ENCODE peak calls at places on chromosomes 7 and 10, in four cellular contexts. One of them, this sample, is unnamed. For H3K27me3, the result is how much of the 10 kb centered on the place peaks cover.

GRCh38 chr7:5489991-5490536 is 66.4 kb upstream of the TNRC18 start:
- DNase-seq in body of pancreas: no peak
- DNase-seq in aorta: no peak
- DNase-seq in colonic mucosa: no peak
- DNase-seq in this sample: no peak

GRCh38 chr10:95847007-95847406 is 60.8 kb upstream of the CC2D2B start:
- DNase-seq in colonic mucosa: no peak
- DNase-seq in body of pancreas: no peak
- DNase-seq in aorta: no peak
- DNase-seq in this sample: no peak

GRCh38 chr10:20858292-20859124 is 38.6 kb downstream of the NEBL start:
- DNase-seq in body of pancreas: no peak
- DNase-seq in aorta: no peak
- DNase-seq in colonic mucosa: no peak
- DNase-seq in this sample: no peak

GRCh38 chr7:154743211-154743610 is 259.7 kb downstream of the PAXIP1 start:
- DNase-seq in body of pancreas: no peak
- DNase-seq in colonic mucosa: no peak
- DNase-seq in aorta: no peak
- DNase-seq in this sample: no peak

GRCh38 chr7:104956753-104957450 is 57.1 kb upstream of the KMT2E start:
- DNase-seq in aorta: no peak
- DNase-seq in colonic mucosa: no peak
- DNase-seq in body of pancreas: no peak
- DNase-seq in this sample: no peak

GRCh38 chr10:7611909-7612308 is 54.9 kb downstream of the ITIH5 start:
- DNase-seq in colonic mucosa: no peak
- DNase-seq in body of pancreas: no peak
- DNase-seq in aorta: no peak
- DNase-seq in this sample: no peak

GRCh38 chr10:124290095-124290795 is 128.5 kb downstream of the OAT start:
- DNase-seq in aorta: peak
- DNase-seq in colonic mucosa: peak
- DNase-seq in body of pancreas: no peak
- DNase-seq in this sample: peak

GRCh38 chr7:138527746-138528223 is 67.7 kb downstream of the TRIM24 start:
- DNase-seq in colonic mucosa: no peak
- DNase-seq in body of pancreas: no peak
- DNase-seq in aorta: no peak
- DNase-seq in this sample: no peak

GRCh38 chr7:133572853-133573252 is 320.0 kb downstream of the EXOC4 start:
- DNase-seq in colonic mucosa: no peak
- DNase-seq in body of pancreas: no peak
- DNase-seq in aorta: no peak
- DNase-seq in this sample: no peak

GRCh38 chr10:95290446-95290800 is 380 bp downstream of the PDLIM1 start:
- DNase-seq in aorta: peak
- DNase-seq in colonic mucosa: no peak
- DNase-seq in body of pancreas: no peak
- DNase-seq in this sample: no peak

GRCh38 chr7:20199015-20199737 is 18.0 kb downstream of the MACC1 start:
- DNase-seq in colonic mucosa: peak
- DNase-seq in body of pancreas: peak
- DNase-seq in aorta: peak
- DNase-seq in this sample: peak

GRCh38 chr7:11228515-11228914 is 254.8 kb downstream of the PHF14 start:
- DNase-seq in body of pancreas: peak
- DNase-seq in colonic mucosa: peak
- DNase-seq in aorta: no peak
- DNase-seq in this sample: no peak

GRCh38 chr10:127413326-127413725 is 135.8 kb upstream of the NPS start:
- DNase-seq in body of pancreas: no peak
- DNase-seq in colonic mucosa: no peak
- DNase-seq in aorta: no peak
- DNase-seq in this sample: no peak

GRCh38 chr7:14687241-14687640 is 215.3 kb downstream of the DGKB start:
- DNase-seq in colonic mucosa: no peak
- DNase-seq in body of pancreas: no peak
- DNase-seq in aorta: no peak
- DNase-seq in this sample: no peak

GRCh38 chr10:73117976-73118743 is 7.9 kb downstream of the NUDT13 start:
- DNase-seq in body of pancreas: no peak
- DNase-seq in aorta: no peak
- DNase-seq in colonic mucosa: no peak
- DNase-seq in this sample: no peak

GRCh38 chr7:70240873-70241272 is 642.6 kb downstream of the AUTS2 start:
- DNase-seq in body of pancreas: no peak
- DNase-seq in colonic mucosa: no peak
- DNase-seq in aorta: no peak
- DNase-seq in this sample: no peak

GRCh38 chr10:30374353-30374752 is 25.3 kb upstream of the MTPAP start:
- DNase-seq in colonic mucosa: no peak
- DNase-seq in body of pancreas: no peak
- DNase-seq in aorta: no peak
- DNase-seq in this sample: no peak

GRCh38 chr7:92325850-92326249 is 80.1 kb downstream of the ANKIB1 start:
- DNase-seq in body of pancreas: no peak
- DNase-seq in colonic mucosa: no peak
- DNase-seq in aorta: no peak
- DNase-seq in this sample: no peak

GRCh38 chr7:35519971-35520809 is 174.7 kb downstream of the HERPUD2 start:
- DNase-seq in colonic mucosa: peak
- DNase-seq in aorta: no peak
- DNase-seq in body of pancreas: peak
- DNase-seq in this sample: no peak

GRCh38 chr10:6320320-6321010 is 117.7 kb downstream of the PFKFB3 start:
- DNase-seq in body of pancreas: no peak
- DNase-seq in colonic mucosa: no peak
- DNase-seq in aorta: no peak
- DNase-seq in this sample: no peak

GRCh38 chr7:1733908-1734252 is 63.8 kb downstream of the ELFN1 start:
- DNase-seq in body of pancreas: no peak
- DNase-seq in colonic mucosa: no peak
- DNase-seq in aorta: no peak
- DNase-seq in this sample: no peak

GRCh38 chr10:119896061-119896655 is 3.6 kb downstream of the SEC23IP start:
- DNase-seq in body of pancreas: peak
- DNase-seq in aorta: no peak
- DNase-seq in colonic mucosa: peak
- DNase-seq in this sample: no peak

GRCh38 chr7:49775065-49775948 is 1.9 kb downstream of the VWC2 start:
- DNase-seq in body of pancreas: no peak
- DNase-seq in aorta: no peak
- DNase-seq in colonic mucosa: no peak
- DNase-seq in this sample: no peak

GRCh38 chr10:33270971-33271370 is 63.5 kb downstream of the NRP1 start:
- DNase-seq in colonic mucosa: no peak
- DNase-seq in aorta: no peak
- DNase-seq in body of pancreas: no peak
- DNase-seq in this sample: no peak

GRCh38 chr10:49053053-49053997 is 62.0 kb downstream of the VSTM4 start:
- DNase-seq in body of pancreas: no peak
- DNase-seq in colonic mucosa: no peak
- DNase-seq in aorta: no peak
- DNase-seq in this sample: no peak

GRCh38 chr7:36984051-36984492 is 259.8 kb upstream of the AOAH start:
- DNase-seq in body of pancreas: no peak
- DNase-seq in aorta: no peak
- DNase-seq in colonic mucosa: no peak
- DNase-seq in this sample: no peak

GRCh38 chr7:101174322-101174854 is 5.7 kb downstream of the NAT16 start:
- DNase-seq in colonic mucosa: no peak
- DNase-seq in body of pancreas: no peak
- DNase-seq in aorta: no peak
- DNase-seq in this sample: no peak
- H3K27me3 ChIP-seq in colonic mucosa: half or more
- H3K27me3 ChIP-seq in body of pancreas: half or more
- H3K27me3 ChIP-seq in aorta: under half
- H3K27me3 ChIP-seq in this sample: half or more

GRCh38 chr10:43942096-43942885 is 293.6 kb upstream of the ZNF32 start:
- DNase-seq in aorta: no peak
- DNase-seq in colonic mucosa: no peak
- DNase-seq in body of pancreas: no peak
- DNase-seq in this sample: no peak

GRCh38 chr10:43940898-43941777 is 292.5 kb upstream of the ZNF32 start:
- DNase-seq in colonic mucosa: no peak
- DNase-seq in body of pancreas: no peak
- DNase-seq in aorta: no peak
- DNase-seq in this sample: no peak

GRCh38 chr10:43939939-43940810 is 291.5 kb upstream of the ZNF32 start:
- DNase-seq in colonic mucosa: no peak
- DNase-seq in aorta: no peak
- DNase-seq in body of pancreas: no peak
- DNase-seq in this sample: no peak

GRCh38 chr10:43939389-43939938 is 290.8 kb upstream of the ZNF32 start:
- DNase-seq in body of pancreas: no peak
- DNase-seq in aorta: no peak
- DNase-seq in colonic mucosa: no peak
- DNase-seq in this sample: no peak

GRCh38 chr10:43938810-43939209 is 290.1 kb upstream of the ZNF32 start:
- DNase-seq in aorta: no peak
- DNase-seq in colonic mucosa: no peak
- DNase-seq in body of pancreas: no peak
- DNase-seq in this sample: no peak
- H3K27me3 ChIP-seq in aorta: under half
- H3K27me3 ChIP-seq in colonic mucosa: under half
- H3K27me3 ChIP-seq in body of pancreas: under half
- H3K27me3 ChIP-seq in this sample: under half

DNA sequence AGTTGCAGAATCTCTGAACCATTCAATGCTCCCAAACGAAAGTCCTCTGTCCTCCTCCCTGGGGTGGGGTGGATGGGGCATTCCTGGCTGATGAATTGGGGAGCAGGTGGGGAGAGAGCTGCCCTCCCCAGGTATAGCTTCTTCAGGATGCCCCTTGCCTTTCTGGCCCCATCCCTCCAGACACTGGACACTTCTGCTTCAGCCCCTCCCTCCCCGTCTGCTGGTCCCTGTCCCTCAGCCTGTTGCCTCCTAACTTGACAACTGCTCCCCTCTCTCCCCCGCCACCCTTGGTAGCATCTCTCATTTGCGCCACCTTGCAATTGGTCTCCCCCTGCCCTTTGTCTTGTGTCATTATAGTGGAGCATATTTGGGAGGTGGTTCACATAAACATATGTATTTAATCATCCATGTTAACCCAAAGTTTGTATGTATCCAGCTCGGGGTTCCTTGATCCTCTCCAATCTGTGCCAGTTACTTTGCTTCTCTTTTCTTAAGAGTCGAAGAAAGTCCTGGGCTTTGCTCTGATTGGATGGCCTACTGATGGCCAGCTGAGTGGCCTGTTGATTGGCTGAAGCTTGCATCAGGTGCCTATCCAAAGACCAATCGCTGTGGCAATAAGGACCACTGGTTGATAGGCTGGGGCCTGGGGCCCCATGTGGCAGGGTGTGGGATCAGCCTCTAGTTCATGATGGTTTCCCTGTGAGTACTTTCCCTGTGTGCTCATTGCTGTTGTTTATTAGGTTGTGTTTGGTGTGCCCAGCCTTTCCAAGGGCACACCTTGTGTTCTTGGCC is 4.0 kb upstream of the GCK start:
- DNase-seq in colonic mucosa: no peak
- DNase-seq in body of pancreas: no peak
- DNase-seq in aorta: no peak
- DNase-seq in this sample: peak
- H3K27me3 ChIP-seq in colonic mucosa: under half
- H3K27me3 ChIP-seq in body of pancreas: under half
- H3K27me3 ChIP-seq in aorta: under half
- H3K27me3 ChIP-seq in this sample: under half

GRCh38 chr7:134729895-134730294 is 49.5 kb upstream of the CALD1 start:
- DNase-seq in colonic mucosa: no peak
- DNase-seq in aorta: no peak
- DNase-seq in body of pancreas: no peak
- DNase-seq in this sample: no peak
- H3K27me3 ChIP-seq in colonic mucosa: under half
- H3K27me3 ChIP-seq in aorta: under half
- H3K27me3 ChIP-seq in body of pancreas: under half
- H3K27me3 ChIP-seq in this sample: under half